ENCODE peak calls at places on chromosomes 7 and 10, in seven cellular contexts. One of them, this sample, is unnamed.

GRCh38 chr10:18261660-18262292 is 121.6 kb downstream of the CACNB2 start:
- DNase-seq in fibroblast of villous mesenchyme: no peak
- DNase-seq in right lobe of liver: no peak
- DNase-seq in stimulated activated CD4-positive, alpha-beta T cell treated with anti-CD3 and anti-CD28 coated beads, Interleukin-4, amount 100 ng/mL, for 24 hours: no peak
- DNase-seq in amniotic epithelial cell: peak
- DNase-seq in Peyer's patch: no peak
- DNase-seq in NCI-H524 treated with DMSO at 0.1 percent for 48 hours: no peak
- DNase-seq in this sample: no peak

GRCh38 chr10:43090664-43091063 is 13.8 kb downstream of the RET start:
- DNase-seq in right lobe of liver: no peak
- DNase-seq in NCI-H524 treated with DMSO at 0.1 percent for 48 hours: no peak
- DNase-seq in Peyer's patch: no peak
- DNase-seq in amniotic epithelial cell: no peak
- DNase-seq in stimulated activated CD4-positive, alpha-beta T cell treated with anti-CD3 and anti-CD28 coated beads, Interleukin-4, amount 100 ng/mL, for 24 hours: no peak
- DNase-seq in fibroblast of villous mesenchyme: no peak
- DNase-seq in this sample: no peak

GRCh38 chr7:157897686-157898085 is 560.9 kb downstream of the DNAJB6 start:
- DNase-seq in fibroblast of villous mesenchyme: no peak
- DNase-seq in right lobe of liver: no peak
- DNase-seq in NCI-H524 treated with DMSO at 0.1 percent for 48 hours: peak
- DNase-seq in Peyer's patch: no peak
- DNase-seq in amniotic epithelial cell: no peak
- DNase-seq in stimulated activated CD4-positive, alpha-beta T cell treated with anti-CD3 and anti-CD28 coated beads, Interleukin-4, amount 100 ng/mL, for 24 hours: no peak
- DNase-seq in this sample: no peak

GRCh38 chr10:33588974-33589600 is 254.6 kb upstream of the NRP1 start:
- DNase-seq in right lobe of liver: no peak
- DNase-seq in Peyer's patch: no peak
- DNase-seq in stimulated activated CD4-positive, alpha-beta T cell treated with anti-CD3 and anti-CD28 coated beads, Interleukin-4, amount 100 ng/mL, for 24 hours: no peak
- DNase-seq in amniotic epithelial cell: no peak
- DNase-seq in fibroblast of villous mesenchyme: no peak
- DNase-seq in NCI-H524 treated with DMSO at 0.1 percent for 48 hours: no peak
- DNase-seq in this sample: no peak

GRCh38 chr10:77247076-77247561 is 390.5 kb downstream of the KCNMA1 start:
- DNase-seq in amniotic epithelial cell: peak
- DNase-seq in stimulated activated CD4-positive, alpha-beta T cell treated with anti-CD3 and anti-CD28 coated beads, Interleukin-4, amount 100 ng/mL, for 24 hours: no peak
- DNase-seq in Peyer's patch: no peak
- DNase-seq in NCI-H524 treated with DMSO at 0.1 percent for 48 hours: no peak
- DNase-seq in right lobe of liver: no peak
- DNase-seq in fibroblast of villous mesenchyme: peak
- DNase-seq in this sample: no peak

GRCh38 chr7:114659409-114659808 is 244.8 kb downstream of the FOXP2 start:
- DNase-seq in stimulated activated CD4-positive, alpha-beta T cell treated with anti-CD3 and anti-CD28 coated beads, Interleukin-4, amount 100 ng/mL, for 24 hours: no peak
- DNase-seq in fibroblast of villous mesenchyme: no peak
- DNase-seq in right lobe of liver: no peak
- DNase-seq in Peyer's patch: no peak
- DNase-seq in amniotic epithelial cell: no peak
- DNase-seq in NCI-H524 treated with DMSO at 0.1 percent for 48 hours: no peak
- DNase-seq in this sample: no peak

GRCh38 chr10:60271319-60272040 is 118.2 kb downstream of the ANK3 start:
- DNase-seq in right lobe of liver: no peak
- DNase-seq in NCI-H524 treated with DMSO at 0.1 percent for 48 hours: no peak
- DNase-seq in fibroblast of villous mesenchyme: no peak
- DNase-seq in Peyer's patch: no peak
- DNase-seq in stimulated activated CD4-positive, alpha-beta T cell treated with anti-CD3 and anti-CD28 coated beads, Interleukin-4, amount 100 ng/mL, for 24 hours: no peak
- DNase-seq in amniotic epithelial cell: no peak
- DNase-seq in this sample: no peak

GRCh38 chr7:518630-519428 is 817 bp downstream of the PDGFA start:
- DNase-seq in Peyer's patch: peak
- DNase-seq in amniotic epithelial cell: peak
- DNase-seq in right lobe of liver: peak
- DNase-seq in NCI-H524 treated with DMSO at 0.1 percent for 48 hours: no peak
- DNase-seq in fibroblast of villous mesenchyme: peak
- DNase-seq in stimulated activated CD4-positive, alpha-beta T cell treated with anti-CD3 and anti-CD28 coated beads, Interleukin-4, amount 100 ng/mL, for 24 hours: peak
- DNase-seq in this sample: peak

GRCh38 chr10:132223156-132223590 is 36.4 kb downstream of the DPYSL4 start:
- DNase-seq in NCI-H524 treated with DMSO at 0.1 percent for 48 hours: no peak
- DNase-seq in amniotic epithelial cell: peak
- DNase-seq in right lobe of liver: peak
- DNase-seq in fibroblast of villous mesenchyme: peak
- DNase-seq in stimulated activated CD4-positive, alpha-beta T cell treated with anti-CD3 and anti-CD28 coated beads, Interleukin-4, amount 100 ng/mL, for 24 hours: peak
- DNase-seq in Peyer's patch: peak
- DNase-seq in this sample: peak